ENCODE peak calls at places on chromosomes 5 and 9, in eight cellular contexts. G, O, E, Q, L, H, P and F are unnamed samples.

GRCh38 chr5:107672212-107673105 is 1.7 kb upstream of the EFNA5 start:
- DNase-seq in L (peak), E (peak), H (no peak), G (peak), Q (peak), O (no peak), P (peak), F (peak)

GRCh38 chr5:169162407-169162806 is 138.5 kb downstream of the SLIT3 start:
- DNase-seq in O (no peak), P (peak), Q (no peak), E (no peak), G (no peak), L (no peak), H (no peak), F (no peak)

GRCh38 chr5:140547508-140548299 is at the start of gene EIF4EBP3:
- DNase-seq in Q (peak), L (peak), O (peak), P (no peak), E (peak), H (peak), G (peak), F (peak)

GRCh38 chr9:29044959-29045358 is 1471.7 kb upstream of the C9orf72 start:
- DNase-seq in L (no peak), Q (no peak), O (no peak), G (no peak), H (no peak), P (peak), E (no peak), F (no peak)

GRCh38 chr9:127895811-127896210 is 3.6 kb downstream of the ST6GALNAC6 start:
- DNase-seq in G (no peak), L (no peak), P (no peak), O (no peak), E (no peak), Q (no peak), H (no peak), F (no peak)

GRCh38 chr9:118563677-118564076 is 805.6 kb downstream of the BRINP1 start:
- DNase-seq in L (no peak), Q (no peak), O (no peak), H (no peak), E (no peak), P (peak), G (no peak), F (no peak)

GRCh38 chr9:137611623-137612609 is 6.4 kb downstream of the ARRDC1 start:
- DNase-seq in O (no peak), G (no peak), H (no peak), P (peak), E (no peak), L (peak), Q (no peak), F (no peak)

GRCh38 chr9:95383198-95383673 is 65.7 kb upstream of the FANCC start:
- DNase-seq in G (no peak), P (peak), O (no peak), E (no peak), H (no peak), L (peak), Q (no peak), F (peak)

GRCh38 chr9:111994831-111995458 is 98.3 kb downstream of the UGCG start:
- DNase-seq in E (no peak), L (no peak), H (no peak), G (no peak), O (no peak), Q (no peak), P (peak), F (no peak)

GRCh38 chr9:117081641-117082317 is 333.1 kb downstream of the ASTN2 start:
- DNase-seq in H (no peak), O (no peak), P (no peak), Q (no peak), E (no peak), L (no peak), G (no peak), F (no peak)

GRCh38 chr5:116475232-116475828 is 99.3 kb downstream of the SEMA6A start:
- DNase-seq in E (no peak), Q (no peak), O (no peak), P (no peak), G (no peak), L (no peak), H (no peak), F (no peak)

GRCh38 chr5:83711982-83712601 is 8.6 kb downstream of the HAPLN1 start:
- DNase-seq in P (peak), L (peak), O (no peak), H (peak), Q (no peak), E (no peak), G (no peak), F (peak)

GRCh38 chr9:91117959-91118651 is 243.6 kb downstream of the AUH start:
- DNase-seq in E (peak), H (no peak), G (no peak), P (no peak), O (no peak), L (peak), Q (no peak), F (peak)

GRCh38 chr5:131999471-131999931 is 12.0 kb downstream of the ACSL6 start:
- DNase-seq in Q (no peak), E (no peak), H (no peak), G (no peak), P (no peak), O (no peak), L (no peak), F (no peak)

GRCh38 chr9:98607787-98608186 is 100.9 kb downstream of the GABBR2 start:
- DNase-seq in P (no peak), E (no peak), H (no peak), L (no peak), G (no peak), O (no peak), Q (no peak), F (no peak)

GRCh38 chr9:22683393-22684075 is 236.9 kb downstream of the DMRTA1 start:
- DNase-seq in G (no peak), Q (no peak), L (no peak), E (no peak), P (peak), O (no peak), H (no peak), F (no peak)

GRCh38 chr9:120474579-120475243 is 105.3 kb downstream of the CDK5RAP2 start:
- DNase-seq in P (no peak), G (no peak), O (no peak), L (no peak), E (no peak), Q (no peak), H (no peak), F (no peak)

GRCh38 chr5:172729588-172729987 is 41.4 kb downstream of the DUSP1 start:
- DNase-seq in O (no peak), Q (no peak), H (no peak), P (no peak), E (no peak), L (no peak), G (no peak), F (no peak)